ENCODE peak calls at places on chromosomes 12 and 14, in five cellular contexts. H, L, V, T and W are unnamed samples. For H3K36me3 and H3K27me3, the result is how much of the 10 kb centered on the place peaks cover.

GRCh38 chr12:105705765-105706164 is 375.3 kb downstream of the C12orf75 start:
- DNase-seq in H (no peak), L (peak), V (no peak), T (peak), W (no peak)

GRCh38 chr14:105092124-105092911 is 27.1 kb upstream of the GPR132 start:
- DNase-seq in H (peak), L (peak), V (peak), T (peak), W (peak)

GRCh38 chr14:103329421-103330347 is 4.4 kb upstream of the EIF5 start:
- DNase-seq in H (no peak), L (no peak), V (no peak), T (no peak), W (peak)

GRCh38 chr12:51714666-51715065 is 123.6 kb downstream of the SCN8A start:
- DNase-seq in H (no peak), L (peak), V (no peak), T (no peak), W (no peak)

GRCh38 chr12:96986883-96987523 is 79.9 kb downstream of the NEDD1 start:
- DNase-seq in H (no peak), L (peak), V (no peak), T (no peak), W (no peak)

GRCh38 chr12:109302770-109303169 is 6.3 kb downstream of the FOXN4 start:
- DNase-seq in H (no peak), L (no peak), V (no peak), T (no peak), W (no peak)

GRCh38 chr14:91395998-91396660 is 21.5 kb downstream of the CCDC88C start:
- DNase-seq in H (peak), L (no peak), V (no peak), T (no peak), W (no peak)

GRCh38 chr12:75837700-75838099 is 193.9 kb downstream of the PHLDA1 start:
- DNase-seq in H (no peak), L (no peak), V (no peak), T (no peak), W (peak)

GRCh38 chr12:132079190-132079589 is 64.9 kb downstream of the DDX51 start:
- DNase-seq in H (no peak), L (no peak), V (no peak), T (no peak), W (no peak)

GRCh38 chr14:81669308-81669707 is 135.7 kb upstream of the SEL1L start:
- DNase-seq in H (no peak), L (no peak), V (no peak), T (no peak), W (no peak)

GRCh38 chr12:98580695-98581094 is 12.8 kb upstream of the SLC25A3 start:
- DNase-seq in H (no peak), L (no peak), V (no peak), T (no peak), W (no peak)

GRCh38 chr12:21149849-21150248 is 18.9 kb downstream of the SLCO1B1 start:
- DNase-seq in H (peak), L (no peak), V (no peak), T (no peak), W (no peak)

GRCh38 chr14:38839743-38840375 is 263.2 kb downstream of the SEC23A start:
- DNase-seq in H (no peak), L (no peak), V (no peak), T (no peak), W (no peak)

GRCh38 chr12:23895792-23896218 is 53.7 kb downstream of the SOX5 start:
- DNase-seq in H (no peak), L (no peak), V (no peak), T (no peak), W (no peak)

GRCh38 chr14:74980398-74980745 is 22.3 kb upstream of the EIF2B2 start:
- DNase-seq in H (peak), L (no peak), V (no peak), T (no peak), W (no peak)

GRCh38 chr12:89261982-89262381 is 90.3 kb downstream of the DUSP6 start:
- DNase-seq in H (no peak), L (no peak), V (no peak), T (no peak), W (no peak)

GRCh38 chr12:16553457-16553856 is 52.5 kb downstream of the LMO3 start:
- DNase-seq in H (no peak), L (no peak), V (no peak), T (no peak), W (no peak)

GRCh38 chr14:21671371-21671770 is 2.2 kb downstream of the OR4E1 start:
- DNase-seq in H (no peak), L (no peak), V (no peak), T (no peak), W (no peak)

GRCh38 chr12:62259311-62259992 is 752 bp upstream of the USP15 start:
- DNase-seq in H (no peak), L (no peak), V (no peak), T (no peak), W (no peak)

GRCh38 chr12:116559330-116560080 is at the start of gene MAP1LC3B2:
- DNase-seq in H (peak), L (peak), V (peak), T (peak), W (peak)

GRCh38 chr12:75606146-75606545 is 94.7 kb upstream of the KRR1 start:
- DNase-seq in H (no peak), L (no peak), V (no peak), T (no peak), W (no peak)

GRCh38 chr12:77070382-77071294 is 5.3 kb upstream of the E2F7 start:
- DNase-seq in H (no peak), L (no peak), V (no peak), T (no peak), W (no peak)

GRCh38 chr14:55383541-55384140 is 28.0 kb downstream of the ATG14 start:
- DNase-seq in H (no peak), L (no peak), V (no peak), T (no peak), W (no peak)

GRCh38 chr14:70891741-70892140 is 15.5 kb upstream of the PCNX1 start:
- DNase-seq in H (no peak), L (no peak), V (no peak), T (no peak), W (no peak)

GRCh38 chr14:28676481-28676880 is 90.1 kb upstream of the FOXG1 start:
- DNase-seq in H (no peak), L (peak), V (no peak), T (no peak), W (no peak)

GRCh38 chr12:67068204-67068731 is 200.9 kb upstream of the CAND1 start:
- DNase-seq in H (peak), L (peak), V (no peak), T (no peak), W (no peak)

GRCh38 chr14:70655110-70655826 is 13.6 kb downstream of the TTC9 start:
- DNase-seq in H (no peak), L (no peak), V (no peak), T (no peak), W (no peak)

GRCh38 chr14:93688794-93689193 is 99.5 kb downstream of the PRIMA1 start:
- DNase-seq in H (no peak), L (no peak), V (no peak), T (no peak), W (no peak)

GRCh38 chr12:50708619-50709018 is 55.3 kb upstream of the ATF1 start:
- DNase-seq in H (no peak), L (no peak), V (no peak), T (no peak), W (no peak)

GRCh38 chr12:8065991-8066594 is at the start of gene C3AR1:
- DNase-seq in H (no peak), L (peak), V (no peak), T (no peak), W (no peak)

GRCh38 chr12:26239508-26240328 is 44.3 kb downstream of the SSPN start:
- DNase-seq in H (peak), L (peak), V (peak), T (peak), W (no peak)

GRCh38 chr12:26651566-26652188 is 181.3 kb downstream of the ITPR2 start:
- DNase-seq in H (no peak), L (peak), V (peak), T (peak), W (no peak)

GRCh38 chr12:123396954-123397353 is 13.0 kb downstream of the KMT5A start:
- DNase-seq in H (no peak), L (no peak), V (no peak), T (no peak), W (no peak)

GRCh38 chr14:92309968-92310367 is 13.0 kb upstream of the SLC24A4 start:
- DNase-seq in H (no peak), L (no peak), V (no peak), T (no peak), W (no peak)

GRCh38 chr14:23104591-23105347 is at the start of gene CIROP:
- DNase-seq in H (peak), L (no peak), V (no peak), T (no peak), W (no peak)

GRCh38 chr12:113241191-113242017 is 20.1 kb downstream of the TPCN1 start:
- DNase-seq in H (peak), L (peak), V (peak), T (no peak), W (no peak)

GRCh38 chr14:50999726-51000125 is 55.4 kb upstream of the PYGL start:
- DNase-seq in H (no peak), L (no peak), V (no peak), T (no peak), W (no peak)

GRCh38 chr12:32718926-32719325 is 36.8 kb downstream of the YARS2 start:
- DNase-seq in H (no peak), L (no peak), V (no peak), T (no peak), W (no peak)

DNA sequence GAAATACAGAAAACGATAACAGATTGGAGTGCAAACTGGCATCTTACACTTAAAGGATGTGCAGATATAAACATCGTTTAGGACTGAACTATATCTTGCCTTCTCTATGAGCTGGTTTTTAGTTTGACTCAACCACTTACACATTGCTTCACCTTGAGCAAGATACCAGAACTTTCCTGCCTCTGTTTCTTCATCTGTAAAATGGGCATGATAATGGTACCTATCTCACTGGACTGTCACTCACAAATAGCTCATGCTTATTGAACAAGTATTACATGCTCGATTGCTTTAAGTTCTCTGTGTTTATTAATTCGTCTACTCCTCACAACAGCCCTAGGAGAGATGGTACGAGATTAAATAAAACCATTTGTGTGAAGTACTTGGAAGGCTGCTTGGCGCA is 7.7 kb downstream of the FZD10 start:
- DNase-seq in H (no peak), L (no peak), V (no peak), T (no peak), W (no peak)
- H3K36me3 ChIP-seq in H (under half), L (under half), V (under half), T (under half), W (under half)

DNA sequence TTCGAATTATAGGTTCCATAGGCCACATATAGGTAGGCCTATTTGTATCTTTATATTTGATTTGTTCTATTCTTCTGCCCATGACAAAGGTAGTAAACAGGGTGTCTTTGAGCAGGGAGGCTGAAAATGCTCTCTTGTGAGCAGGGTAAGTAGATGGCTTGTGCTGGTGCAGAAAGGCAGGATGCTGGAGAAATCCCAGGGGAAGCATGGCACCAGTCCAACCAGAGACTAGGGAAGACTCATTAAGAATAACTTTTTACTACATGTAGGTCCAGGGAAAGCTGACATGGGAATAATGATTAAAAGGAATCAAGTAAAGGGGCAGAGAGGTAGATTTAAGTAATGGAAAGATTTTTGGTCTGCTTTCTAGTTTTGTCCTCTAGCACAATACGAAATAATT is 245.0 kb downstream of the RGS6 start:
- DNase-seq in H (no peak), L (no peak), V (no peak), T (peak), W (no peak)
- H3K27me3 ChIP-seq in H (under half), L (under half), V (under half), T (under half), W (under half)

GRCh38 chr12:57222286-57223190 is 5.9 kb downstream of the NXPH4 start:
- DNase-seq in H (no peak), L (no peak), V (no peak), T (no peak), W (no peak)

GRCh38 chr12:57224973-57225679 is 4.4 kb upstream of the SHMT2 start:
- DNase-seq in H (no peak), L (no peak), V (no peak), T (no peak), W (peak)

GRCh38 chr12:57221169-57221917 is 4.7 kb downstream of the NXPH4 start:
- DNase-seq in H (no peak), L (no peak), V (no peak), T (no peak), W (no peak)

GRCh38 chr12:57224278-57224972 is 5.1 kb upstream of the SHMT2 start:
- DNase-seq in H (no peak), L (no peak), V (no peak), T (no peak), W (no peak)

GRCh38 chr12:57223191-57224165 is 6.0 kb upstream of the SHMT2 start:
- DNase-seq in H (no peak), L (no peak), V (no peak), T (no peak), W (no peak)
- H3K36me3 ChIP-seq in H (under half), L (under half), V (under half), T (under half), W (under half)

DNA sequence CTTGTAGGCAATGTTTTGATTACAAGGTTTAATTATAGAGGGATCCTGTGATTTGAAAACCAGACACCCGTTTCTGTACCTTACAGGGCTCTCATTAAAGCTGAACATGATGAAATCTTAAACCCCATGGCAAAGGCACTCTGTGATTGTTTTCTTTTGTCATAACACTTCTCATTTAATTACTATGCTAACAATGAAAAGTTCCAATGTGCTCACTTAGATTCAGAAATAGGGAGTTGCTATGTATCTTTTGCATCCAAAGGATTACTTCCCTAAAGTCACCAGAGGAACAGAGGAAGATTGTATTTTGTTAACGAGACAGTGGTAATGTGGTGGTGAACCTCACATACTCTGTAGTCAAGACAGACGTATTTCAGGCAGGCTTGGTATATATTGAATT is 81.5 kb upstream of the MYF6 start:
- DNase-seq in H (no peak), L (peak), V (no peak), T (no peak), W (no peak)
- H3K27me3 ChIP-seq in H (under half), L (under half), V (under half), T (under half), W (under half)

GRCh38 chr12:120194226-120194533 is 335 bp downstream of the GCN1 start:
- DNase-seq in H (no peak), L (no peak), V (no peak), T (no peak), W (no peak)
- H3K36me3 ChIP-seq in H (under half), L (under half), V (under half), T (under half), W (half or more)

DNA sequence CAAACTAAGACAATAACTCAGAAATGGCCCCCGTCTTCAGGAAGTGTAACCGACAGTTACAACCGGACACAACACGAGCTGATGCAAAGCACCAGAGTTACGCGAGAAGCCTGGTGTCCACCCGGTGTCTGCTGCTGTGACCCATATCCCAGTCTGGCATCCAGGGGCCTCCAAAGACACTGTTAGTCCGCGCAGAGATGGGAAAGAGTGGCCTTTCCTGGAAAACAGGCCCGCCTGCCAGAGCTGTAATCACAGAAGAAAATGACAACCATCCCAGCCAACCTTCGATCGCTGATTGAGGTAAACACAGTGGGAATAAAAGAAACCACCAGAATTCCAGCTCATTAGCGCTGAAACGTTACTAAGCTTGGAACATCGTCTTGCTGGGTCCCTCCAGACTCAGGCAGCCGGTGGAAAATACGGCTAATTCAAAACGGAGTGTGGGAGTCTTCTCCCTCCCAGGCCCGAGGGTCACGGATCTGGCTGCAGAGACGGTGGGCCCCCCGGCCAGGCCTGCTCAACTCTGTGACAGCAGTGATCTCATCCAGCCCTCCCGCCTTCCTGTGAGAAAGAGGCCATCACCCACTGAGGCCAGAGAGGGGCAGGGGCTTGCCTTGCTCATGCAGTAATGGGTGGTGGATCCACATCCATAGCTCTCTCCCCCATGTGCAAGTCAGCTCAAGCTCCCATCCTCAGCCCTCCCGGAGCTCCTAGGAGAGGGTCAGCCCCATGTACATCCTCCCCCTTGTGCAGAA is 274.0 kb upstream of the RTL1 start:
- DNase-seq in H (no peak), L (no peak), V (no peak), T (no peak), W (no peak)
- H3K27me3 ChIP-seq in H (under half), L (under half), V (under half), T (under half), W (under half)

GRCh38 chr12:6979021-6979420 is 8.3 kb downstream of the EMG1 start:
- DNase-seq in H (no peak), L (no peak), V (no peak), T (peak), W (no peak)
- H3K36me3 ChIP-seq in H (under half), L (half or more), V (under half), T (under half), W (half or more)